ENCODE peak calls at places on chromosome 15, in nine cellular contexts. V is cardiac fibroblast, E is nephron progenitor cell, X is lung, H is H9, J is left ventricle myocardium inferior, D is NB4, M is mesothelial cell of epicardium, K is GM23338. B is an unnamed sample.

GRCh38 chr15:50879016-50879415 is 29.5 kb upstream of the AP4E1 start:
- DNase-seq in M (no peak), V (no peak), J (no peak), D (no peak), E (no peak), H (no peak), K (no peak), X (no peak), B (no peak)

GRCh38 chr15:66946578-66947164 is 118.7 kb upstream of the SMAD3 start:
- DNase-seq in D (peak), H (peak), J (peak), M (no peak), K (peak), E (peak), V (peak), X (peak), B (peak)

GRCh38 chr15:42707068-42707467 is 29.9 kb downstream of the CDAN1 start:
- DNase-seq in H (no peak), M (no peak), K (no peak), V (peak), X (no peak), J (no peak), D (no peak), E (no peak), B (no peak)

GRCh38 chr15:74619916-74620635 is 4.4 kb downstream of the CLK3 start:
- DNase-seq in V (no peak), M (no peak), J (no peak), E (no peak), H (no peak), D (no peak), K (no peak), X (no peak), B (no peak)

GRCh38 chr15:99495430-99496301 is 70.1 kb upstream of the MEF2A start:
- DNase-seq in V (no peak), K (no peak), H (no peak), E (no peak), D (peak), M (no peak), J (no peak), X (no peak), B (no peak)

GRCh38 chr15:90895571-90896117 is 7.5 kb upstream of the MAN2A2 start:
- DNase-seq in J (no peak), X (no peak), D (peak), M (no peak), K (peak), V (peak), H (no peak), E (no peak), B (no peak)

GRCh38 chr15:58628206-58629057 is 121.1 kb downstream of the ADAM10 start:
- DNase-seq in D (peak), E (no peak), M (no peak), K (no peak), J (no peak), V (peak), H (no peak), X (no peak), B (no peak)

GRCh38 chr15:86268558-86268957 is 188.9 kb downstream of the AGBL1 start:
- DNase-seq in D (no peak), V (no peak), M (no peak), X (no peak), K (no peak), E (no peak), H (no peak), J (no peak), B (no peak)

GRCh38 chr15:81301815-81302399 is 22.0 kb downstream of the STARD5 start:
- DNase-seq in H (no peak), J (no peak), X (no peak), K (no peak), V (no peak), M (no peak), E (no peak), D (peak), B (no peak)

DNA sequence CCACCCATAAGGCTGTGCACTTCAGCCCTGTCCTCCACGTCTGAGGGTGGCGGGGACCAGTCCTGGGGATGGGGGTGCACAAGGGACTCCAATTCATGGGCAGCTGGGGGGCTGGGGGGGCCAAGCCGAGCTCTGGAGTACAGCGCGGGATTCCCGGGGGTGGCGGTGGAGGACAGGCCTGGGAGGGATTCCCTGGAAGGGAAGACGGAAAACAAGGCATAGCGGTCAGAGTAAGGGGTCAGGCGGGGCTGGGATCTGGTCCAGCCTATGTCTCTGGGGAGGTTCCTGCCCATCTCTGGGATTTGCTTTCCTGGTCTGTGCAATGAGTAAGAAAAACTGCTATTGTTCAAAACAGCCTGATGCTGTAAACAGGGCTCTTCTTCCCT is 8.1 kb upstream of the IGDCC3 start:
- DNase-seq in X (no peak), H (no peak), K (no peak), E (no peak), J (peak), D (no peak), M (no peak), V (peak), B (no peak)
- TF ChIP-seq CTCF in X (no peak), H (no peak), K (no peak), E (no peak), J (no peak), D (no peak), M (no peak), V (no peak), B (peak)

GRCh38 chr15:78037328-78037727 is 40.2 kb downstream of the TBC1D2B start:
- DNase-seq in X (no peak), K (no peak), V (no peak), J (no peak), D (no peak), H (no peak), E (no peak), M (no peak), B (no peak)
- TF ChIP-seq CTCF in X (no peak), K (no peak), V (no peak), J (no peak), D (no peak), H (no peak), E (no peak), M (no peak), B (no peak)

GRCh38 chr15:68372291-68372811 is 59.6 kb downstream of the ITGA11 start:
- DNase-seq in E (peak), V (peak), D (peak), H (peak), X (no peak), M (no peak), J (no peak), K (peak), B (no peak)
- TF ChIP-seq CTCF in E (peak), V (peak), D (peak), H (peak), X (no peak), M (no peak), J (peak), K (peak), B (no peak)

DNA sequence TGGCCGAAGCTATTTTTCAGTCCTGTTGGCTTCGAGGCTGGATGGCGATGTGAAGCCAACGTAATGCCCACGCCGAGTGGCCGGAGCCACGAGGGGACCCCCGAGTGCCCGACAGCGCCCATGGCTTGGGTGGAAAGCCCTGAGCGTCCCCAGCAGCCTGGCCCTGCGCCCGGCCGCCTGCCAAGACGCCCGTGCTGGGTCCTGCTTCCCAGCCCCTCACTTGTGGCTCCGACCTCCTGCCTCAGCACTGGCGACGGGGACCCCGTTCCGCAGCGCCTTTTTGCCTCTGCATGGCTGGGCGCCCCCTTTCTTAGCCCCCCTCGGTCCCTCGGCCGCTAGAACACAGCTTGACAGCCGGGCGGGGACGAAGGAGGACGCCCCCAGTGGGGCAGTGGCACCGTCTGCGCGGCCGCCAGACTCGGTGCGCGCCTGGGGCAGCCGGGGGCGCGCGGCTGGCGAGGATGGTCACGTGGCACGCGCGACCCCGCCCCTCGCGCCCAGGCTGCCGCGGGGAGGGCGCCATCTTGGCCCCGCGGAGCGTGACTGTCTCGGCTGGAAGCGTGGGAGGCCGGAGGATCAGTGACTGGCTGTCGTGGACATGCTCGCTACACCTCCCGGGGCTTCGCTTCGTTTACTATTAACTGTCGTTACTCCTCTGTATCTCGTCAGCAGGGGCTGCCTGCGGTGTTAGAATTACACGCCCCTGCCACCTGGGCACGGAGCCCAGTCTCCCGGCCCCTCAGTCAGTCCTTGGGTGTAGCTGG is 626 bp upstream of the GPR176 start:
- DNase-seq in M (peak), H (peak), X (peak), D (no peak), E (peak), J (peak), K (peak), V (peak), B (peak)
- TF ChIP-seq CTCF in M (no peak), H (no peak), X (no peak), D (no peak), E (no peak), J (no peak), K (peak), V (no peak), B (no peak)

B was measured in natural killer cell.